ENCODE peak calls at places on chromosomes 12 and 14, in six cellular contexts. One of them, this sample, is unnamed.

GRCh38 chr14:50948205-50948604 is 3.9 kb upstream of the PYGL start:
- DNase-seq in HuH-7.5: no peak
- DNase-seq in mucosa of gallbladder: no peak
- DNase-seq in pancreas: no peak
- DNase-seq in DMS153: no peak
- DNase-seq in Right ventricle myocardium inferior: no peak
- DNase-seq in this sample: no peak

GRCh38 chr14:100522616-100523021 is 64.6 kb downstream of the BEGAIN start:
- DNase-seq in HuH-7.5: no peak
- DNase-seq in mucosa of gallbladder: peak
- DNase-seq in pancreas: no peak
- DNase-seq in DMS153: no peak
- DNase-seq in Right ventricle myocardium inferior: no peak
- DNase-seq in this sample: peak

GRCh38 chr12:113581342-113581741 is 109.7 kb upstream of the LHX5 start:
- DNase-seq in HuH-7.5: no peak
- DNase-seq in mucosa of gallbladder: no peak
- DNase-seq in pancreas: no peak
- DNase-seq in DMS153: no peak
- DNase-seq in Right ventricle myocardium inferior: no peak
- DNase-seq in this sample: no peak

GRCh38 chr12:108699955-108700563 is 31.3 kb downstream of the CORO1C start:
- DNase-seq in HuH-7.5: no peak
- DNase-seq in mucosa of gallbladder: no peak
- DNase-seq in pancreas: no peak
- DNase-seq in DMS153: no peak
- DNase-seq in Right ventricle myocardium inferior: no peak
- DNase-seq in this sample: no peak

GRCh38 chr14:76250345-76250744 is 98.6 kb downstream of the GPATCH2L start:
- DNase-seq in HuH-7.5: no peak
- DNase-seq in mucosa of gallbladder: no peak
- DNase-seq in pancreas: no peak
- DNase-seq in DMS153: no peak
- DNase-seq in Right ventricle myocardium inferior: no peak
- DNase-seq in this sample: no peak

GRCh38 chr12:1456885-1457284 is 137.5 kb downstream of the FBXL14 start:
- DNase-seq in HuH-7.5: no peak
- DNase-seq in mucosa of gallbladder: no peak
- DNase-seq in pancreas: no peak
- DNase-seq in DMS153: no peak
- DNase-seq in Right ventricle myocardium inferior: no peak
- DNase-seq in this sample: no peak

GRCh38 chr14:90533591-90534021 is 136.8 kb downstream of the CALM1 start:
- DNase-seq in HuH-7.5: no peak
- DNase-seq in mucosa of gallbladder: no peak
- DNase-seq in pancreas: no peak
- DNase-seq in DMS153: no peak
- DNase-seq in Right ventricle myocardium inferior: peak
- DNase-seq in this sample: no peak

GRCh38 chr12:79317184-79317847 is 373.4 kb downstream of the PAWR start:
- DNase-seq in HuH-7.5: no peak
- DNase-seq in mucosa of gallbladder: no peak
- DNase-seq in pancreas: no peak
- DNase-seq in DMS153: no peak
- DNase-seq in Right ventricle myocardium inferior: no peak
- DNase-seq in this sample: no peak

GRCh38 chr12:96368233-96368632 is 32.0 kb downstream of the CDK17 start:
- DNase-seq in HuH-7.5: no peak
- DNase-seq in mucosa of gallbladder: peak
- DNase-seq in pancreas: no peak
- DNase-seq in DMS153: no peak
- DNase-seq in Right ventricle myocardium inferior: no peak
- DNase-seq in this sample: no peak

GRCh38 chr12:107277850-107278249 is 184.5 kb upstream of the CRY1 start:
- DNase-seq in HuH-7.5: no peak
- DNase-seq in mucosa of gallbladder: no peak
- DNase-seq in pancreas: no peak
- DNase-seq in DMS153: no peak
- DNase-seq in Right ventricle myocardium inferior: no peak
- DNase-seq in this sample: no peak

GRCh38 chr12:123900898-123901376 is 71.7 kb downstream of the CCDC92 start:
- DNase-seq in HuH-7.5: no peak
- DNase-seq in mucosa of gallbladder: no peak
- DNase-seq in pancreas: no peak
- DNase-seq in DMS153: no peak
- DNase-seq in Right ventricle myocardium inferior: no peak
- DNase-seq in this sample: no peak

GRCh38 chr14:92748259-92749016 is at the start of gene LGMN:
- DNase-seq in HuH-7.5: peak
- DNase-seq in mucosa of gallbladder: peak
- DNase-seq in pancreas: peak
- DNase-seq in DMS153: peak
- DNase-seq in Right ventricle myocardium inferior: peak
- DNase-seq in this sample: peak

This sample was measured in osteocyte.